ENCODE peak calls at places on chromosome 3, in four cellular contexts. I is GM12864, P is body of pancreas, M is OCI-LY7. Y is an unnamed sample.

GRCh38 chr3:25944328-25944727 is 154.4 kb downstream of the OXSM start:
- DNase-seq in I (no peak), P (no peak), M (no peak), Y (no peak)

GRCh38 chr3:187960820-187961219 is 193.1 kb upstream of the LPP start:
- DNase-seq in I (no peak), P (no peak), M (no peak), Y (no peak)

GRCh38 chr3:32453346-32453745 is 49.3 kb downstream of the CMTM6 start:
- DNase-seq in I (no peak), P (no peak), M (no peak), Y (no peak)

GRCh38 chr3:75692061-75692460 is 27.9 kb downstream of the FRG2C start:
- DNase-seq in I (no peak), P (no peak), M (no peak), Y (no peak)

GRCh38 chr3:52892625-52893311 is 4.6 kb downstream of the STIMATE start:
- DNase-seq in I (peak), P (no peak), M (no peak), Y (peak)

GRCh38 chr3:189267981-189268613 is 96.3 kb downstream of the TPRG1 start:
- DNase-seq in I (no peak), P (no peak), M (no peak), Y (no peak)

GRCh38 chr3:9934235-9934621 is 594 bp downstream of the CRELD1 start:
- DNase-seq in I (no peak), P (peak), M (peak), Y (peak)

GRCh38 chr3:151379083-151379734 is 5.3 kb downstream of the P2RY12 start:
- DNase-seq in I (no peak), P (peak), M (peak), Y (peak)

GRCh38 chr3:141052570-141053069 is 1.5 kb downstream of the SPSB4 start:
- DNase-seq in I (no peak), P (peak), M (no peak), Y (no peak)

GRCh38 chr3:71063768-71064287 is 519.7 kb downstream of the FOXP1 start:
- DNase-seq in I (no peak), P (peak), M (no peak), Y (no peak)

GRCh38 chr3:127803619-127804018 is 18.7 kb downstream of the MGLL start:
- DNase-seq in I (no peak), P (no peak), M (no peak), Y (no peak)

GRCh38 chr3:51295625-51296024 is 89.5 kb upstream of the MANF start:
- DNase-seq in I (peak), P (no peak), M (peak), Y (peak)

GRCh38 chr3:23832523-23832922 is 26.8 kb downstream of the UBE2E1 start:
- DNase-seq in I (no peak), P (no peak), M (no peak), Y (no peak)

DNA sequence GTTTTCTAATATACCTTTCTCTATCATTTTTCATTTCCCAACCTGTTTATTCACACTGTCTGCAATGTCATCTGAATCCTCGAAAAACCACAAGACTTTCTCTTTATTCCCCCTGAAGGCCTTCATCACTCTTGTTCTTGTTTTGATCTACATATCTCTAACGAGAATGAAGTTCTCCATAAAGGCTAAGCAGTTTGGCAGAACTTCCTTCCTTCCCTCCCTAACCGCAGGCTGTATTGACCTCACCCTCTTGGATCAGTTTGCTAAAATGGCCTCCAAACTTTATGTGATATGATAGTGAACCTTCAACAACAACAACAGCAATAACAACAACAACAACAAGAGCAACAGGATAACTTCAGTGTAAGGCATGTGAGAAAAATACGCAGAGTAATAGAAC is 392.8 kb downstream of the TIGIT start:
- DNase-seq in I (no peak), P (no peak), M (no peak), Y (no peak)
- H3K4me3 ChIP-seq in I (no peak), P (no peak), M (no peak), Y (no peak)

GRCh38 chr3:15815696-15816095 is 17.9 kb upstream of the ANKRD28 start:
- DNase-seq in I (no peak), P (no peak), M (peak), Y (peak)
- TF ChIP-seq CTCF in I (no peak), P (peak), M (peak), Y (peak)

GRCh38 chr3:69385723-69386483 is at the start of gene FRMD4B:
- DNase-seq in I (no peak), P (peak), M (no peak), Y (peak)
- H3K4me3 ChIP-seq in I (no peak), P (peak), M (no peak), Y (peak)

DNA sequence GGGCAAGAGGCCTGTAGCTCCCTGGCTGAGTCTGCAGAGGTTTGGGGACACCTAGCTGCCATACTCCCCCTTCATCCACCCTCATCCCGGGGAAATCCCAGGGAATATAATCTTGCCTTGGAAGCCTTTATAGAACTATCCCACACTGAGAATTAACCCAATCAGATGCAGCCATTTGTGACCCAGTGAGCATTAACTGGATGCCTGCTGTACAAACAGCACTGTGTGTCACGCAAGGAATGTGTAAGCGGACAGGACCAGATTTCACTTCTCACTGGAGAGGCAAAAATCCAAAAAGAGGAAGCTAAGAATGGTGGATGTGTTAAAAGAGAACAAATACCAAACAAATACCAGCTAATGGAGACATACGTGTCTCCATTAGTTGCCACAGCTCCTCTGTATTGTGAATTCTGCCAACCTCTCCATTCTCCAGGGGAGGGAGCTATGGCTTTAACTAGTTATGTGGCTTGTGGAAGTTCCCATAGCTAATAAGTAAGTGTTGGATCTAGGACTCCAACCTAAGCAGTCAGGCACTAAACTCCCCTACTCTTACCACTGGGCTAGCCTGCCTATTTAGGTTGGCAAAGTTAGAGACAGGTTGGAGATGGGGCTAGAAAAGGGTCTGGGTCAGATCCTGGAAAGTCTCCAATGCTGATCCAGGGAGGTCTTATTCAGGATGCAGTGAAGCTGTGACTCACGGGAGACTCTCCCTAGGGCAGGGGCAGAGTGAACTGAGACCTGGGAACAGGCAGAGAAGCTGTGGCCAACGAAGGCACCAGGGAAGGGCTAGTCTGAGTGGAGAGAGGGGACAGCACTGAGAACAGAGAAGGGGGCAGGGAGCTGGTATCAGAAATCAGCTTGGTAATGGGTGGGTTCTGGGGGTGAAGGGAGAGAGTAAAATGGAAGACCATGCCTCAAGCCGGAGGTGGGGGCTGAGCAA is 2.5 kb downstream of the LTF start:
- DNase-seq in I (no peak), P (no peak), M (no peak), Y (no peak)
- TF ChIP-seq CTCF in I (no peak), P (no peak), M (peak), Y (no peak)

DNA sequence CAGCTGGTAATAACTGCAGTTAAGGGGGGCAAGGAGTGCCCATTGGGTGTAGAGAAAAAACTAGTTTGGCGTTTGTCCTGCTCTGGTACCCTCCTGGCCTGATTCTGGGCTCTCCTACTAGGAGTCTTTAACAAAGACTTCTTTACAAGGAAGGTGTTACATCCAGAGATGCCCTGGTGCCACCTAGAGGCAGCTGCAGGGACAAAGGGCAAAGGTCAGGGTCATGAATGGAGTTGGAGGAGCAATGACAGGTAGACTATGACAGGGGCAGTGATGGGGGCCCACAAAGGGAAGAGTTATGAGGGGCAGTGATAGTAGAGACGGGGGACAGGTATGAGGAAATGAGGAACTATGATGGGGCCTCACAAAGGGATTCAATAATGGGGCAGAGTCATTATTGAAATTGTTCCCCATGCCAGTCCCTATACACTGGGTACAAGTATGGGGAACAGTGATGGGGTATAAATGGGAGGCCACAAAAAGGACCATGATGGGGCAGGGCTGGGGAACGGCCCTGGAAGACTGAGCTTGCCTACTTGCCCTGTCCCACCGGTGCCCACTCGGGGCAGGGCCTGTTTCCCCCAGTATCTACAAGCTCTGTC is 7.9 kb downstream of the CCDC71 start:
- DNase-seq in I (no peak), P (peak), M (peak), Y (peak)
- H3K4me3 ChIP-seq in I (no peak), P (no peak), M (no peak), Y (no peak)

GRCh38 chr3:27532426-27532825 is 48.2 kb upstream of the SLC4A7 start:
- DNase-seq in I (no peak), P (no peak), M (no peak), Y (no peak)

GRCh38 chr3:27536451-27536850 is 52.3 kb upstream of the SLC4A7 start:
- DNase-seq in I (no peak), P (no peak), M (no peak), Y (no peak)

GRCh38 chr3:27532931-27533607 is 48.9 kb upstream of the SLC4A7 start:
- DNase-seq in I (no peak), P (no peak), M (peak), Y (no peak)

GRCh38 chr3:27535809-27536392 is 51.7 kb upstream of the SLC4A7 start:
- DNase-seq in I (no peak), P (no peak), M (no peak), Y (no peak)

DNA sequence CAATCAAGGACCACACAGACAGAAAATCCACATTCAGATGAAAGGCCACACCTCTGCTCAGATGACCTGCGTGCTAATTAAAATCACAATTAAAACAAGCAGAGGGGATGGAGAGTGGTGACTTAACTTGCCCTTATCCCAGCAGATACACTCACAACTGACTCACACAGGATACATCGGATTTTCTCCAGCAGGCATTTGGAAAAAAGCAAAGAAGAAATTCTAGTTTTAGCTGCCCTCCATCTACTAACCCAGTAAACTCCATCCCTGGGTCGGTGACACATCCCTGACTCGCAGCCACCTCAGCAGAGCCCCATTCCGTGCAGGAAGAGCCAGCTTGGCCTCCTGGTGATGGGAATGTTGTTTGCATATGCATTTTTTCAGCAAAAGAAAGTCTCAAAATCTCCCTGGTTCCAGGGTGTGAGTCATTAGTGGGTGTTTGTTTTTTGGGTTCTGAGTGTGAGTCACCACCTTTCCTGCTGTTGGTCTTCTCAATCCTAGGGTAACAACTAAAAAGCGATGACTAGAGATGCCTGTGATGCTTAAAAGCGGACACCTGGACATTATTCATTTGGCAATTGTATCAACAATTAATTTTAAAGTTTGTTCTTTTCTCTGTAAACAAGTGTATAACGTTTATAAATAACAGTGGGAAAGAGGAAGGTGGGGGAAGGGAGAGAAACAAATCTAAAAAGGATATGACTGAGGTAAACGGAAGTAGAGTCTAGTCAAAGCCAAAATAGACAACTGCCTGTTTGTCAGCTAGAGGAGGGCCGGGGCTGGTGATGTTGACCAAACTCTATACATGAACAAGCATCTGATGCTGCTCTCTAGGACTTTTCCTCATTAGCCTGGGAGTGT is 49.8 kb upstream of the SLC4A7 start:
- DNase-seq in I (peak), P (peak), M (peak), Y (peak)
- TF ChIP-seq CTCF in I (no peak), P (no peak), M (no peak), Y (no peak)

GRCh38 chr3:102883515-102883914 is 448.7 kb downstream of the ZPLD1 start:
- DNase-seq in I (no peak), P (no peak), M (no peak), Y (no peak)
- H3K4me3 ChIP-seq in I (no peak), P (no peak), M (no peak), Y (no peak)

Y was measured in GM12865.